ENCODE peak calls at places on chromosomes 4 and X, in seven cellular contexts. One of them, this sample, is unnamed.

GRCh38 chrX:137194164-137194563 is 160.4 kb upstream of the GPR101 start:
- DNase-seq in iPS DF 19.7: no peak
- DNase-seq in fibroblast of lung: no peak
- DNase-seq in GM12864: no peak
- DNase-seq in AG04450: no peak
- DNase-seq in T-helper 2 cell: no peak
- DNase-seq in ecto neural progenitor cell: peak
- DNase-seq in this sample: peak

GRCh38 chr4:70589785-70590184 is 2.3 kb upstream of the AMBN start:
- DNase-seq in iPS DF 19.7: no peak
- DNase-seq in fibroblast of lung: no peak
- DNase-seq in GM12864: no peak
- DNase-seq in AG04450: no peak
- DNase-seq in T-helper 2 cell: no peak
- DNase-seq in ecto neural progenitor cell: no peak
- DNase-seq in this sample: no peak

GRCh38 chrX:128616933-128617332 is 564.7 kb upstream of the ACTRT1 start:
- DNase-seq in iPS DF 19.7: no peak
- DNase-seq in fibroblast of lung: no peak
- DNase-seq in GM12864: no peak
- DNase-seq in AG04450: no peak
- DNase-seq in T-helper 2 cell: no peak
- DNase-seq in ecto neural progenitor cell: no peak
- DNase-seq in this sample: no peak

GRCh38 chr4:20126906-20127305 is 124.8 kb upstream of the SLIT2 start:
- DNase-seq in iPS DF 19.7: no peak
- DNase-seq in fibroblast of lung: peak
- DNase-seq in GM12864: no peak
- DNase-seq in AG04450: peak
- DNase-seq in T-helper 2 cell: no peak
- DNase-seq in ecto neural progenitor cell: no peak
- DNase-seq in this sample: peak

GRCh38 chrX:151419748-151420147 is 22.7 kb downstream of the VMA21 start:
- DNase-seq in iPS DF 19.7: no peak
- DNase-seq in fibroblast of lung: peak
- DNase-seq in GM12864: no peak
- DNase-seq in AG04450: no peak
- DNase-seq in T-helper 2 cell: no peak
- DNase-seq in ecto neural progenitor cell: no peak
- DNase-seq in this sample: no peak

GRCh38 chrX:371907-372306 is 14.8 kb downstream of the PPP2R3B start:
- DNase-seq in iPS DF 19.7: no peak
- DNase-seq in fibroblast of lung: no peak
- DNase-seq in GM12864: no peak
- DNase-seq in AG04450: no peak
- DNase-seq in T-helper 2 cell: no peak
- DNase-seq in ecto neural progenitor cell: peak
- DNase-seq in this sample: no peak

GRCh38 chrX:46572295-46572936 is 1.1 kb upstream of the CHST7 start:
- DNase-seq in iPS DF 19.7: no peak
- DNase-seq in fibroblast of lung: no peak
- DNase-seq in GM12864: no peak
- DNase-seq in AG04450: no peak
- DNase-seq in T-helper 2 cell: no peak
- DNase-seq in ecto neural progenitor cell: no peak
- DNase-seq in this sample: peak

GRCh38 chr4:83974111-83974789 is 438.3 kb downstream of the GPAT3 start:
- DNase-seq in iPS DF 19.7: no peak
- DNase-seq in fibroblast of lung: no peak
- DNase-seq in GM12864: no peak
- DNase-seq in AG04450: no peak
- DNase-seq in T-helper 2 cell: no peak
- DNase-seq in ecto neural progenitor cell: no peak
- DNase-seq in this sample: peak

GRCh38 chr4:47075241-47075640 is 43.9 kb downstream of the GABRB1 start:
- DNase-seq in iPS DF 19.7: no peak
- DNase-seq in fibroblast of lung: peak
- DNase-seq in GM12864: no peak
- DNase-seq in AG04450: no peak
- DNase-seq in T-helper 2 cell: no peak
- DNase-seq in ecto neural progenitor cell: no peak
- DNase-seq in this sample: peak

GRCh38 chrX:41333744-41333993 is 293 bp upstream of the DDX3X start:
- DNase-seq in iPS DF 19.7: no peak
- DNase-seq in fibroblast of lung: peak
- DNase-seq in GM12864: peak
- DNase-seq in AG04450: peak
- DNase-seq in T-helper 2 cell: no peak
- DNase-seq in ecto neural progenitor cell: no peak
- DNase-seq in this sample: peak

GRCh38 chr4:168856312-168856711 is 153.7 kb downstream of the CBR4 start:
- DNase-seq in iPS DF 19.7: no peak
- DNase-seq in fibroblast of lung: peak
- DNase-seq in GM12864: no peak
- DNase-seq in AG04450: peak
- DNase-seq in T-helper 2 cell: no peak
- DNase-seq in ecto neural progenitor cell: no peak
- DNase-seq in this sample: peak

GRCh38 chr4:121484633-121485032 is 103.8 kb upstream of the QRFPR start:
- DNase-seq in iPS DF 19.7: peak
- DNase-seq in fibroblast of lung: peak
- DNase-seq in GM12864: no peak
- DNase-seq in AG04450: peak
- DNase-seq in T-helper 2 cell: no peak
- DNase-seq in ecto neural progenitor cell: no peak
- DNase-seq in this sample: peak

GRCh38 chrX:25558137-25558536 is 542.4 kb upstream of the ARX start:
- DNase-seq in iPS DF 19.7: no peak
- DNase-seq in fibroblast of lung: no peak
- DNase-seq in GM12864: no peak
- DNase-seq in AG04450: no peak
- DNase-seq in T-helper 2 cell: no peak
- DNase-seq in ecto neural progenitor cell: no peak
- DNase-seq in this sample: no peak

GRCh38 chr4:30617836-30618235 is 102.3 kb upstream of the PCDH7 start:
- DNase-seq in iPS DF 19.7: no peak
- DNase-seq in fibroblast of lung: no peak
- DNase-seq in GM12864: no peak
- DNase-seq in AG04450: no peak
- DNase-seq in T-helper 2 cell: no peak
- DNase-seq in ecto neural progenitor cell: no peak
- DNase-seq in this sample: no peak

GRCh38 chrX:45840411-45840950 is 639.8 kb upstream of the DIPK2B start:
- DNase-seq in iPS DF 19.7: no peak
- DNase-seq in fibroblast of lung: peak
- DNase-seq in GM12864: no peak
- DNase-seq in AG04450: no peak
- DNase-seq in T-helper 2 cell: no peak
- DNase-seq in ecto neural progenitor cell: no peak
- DNase-seq in this sample: peak

GRCh38 chr4:54067163-54067562 is 2.8 kb upstream of the CHIC2 start:
- DNase-seq in iPS DF 19.7: no peak
- DNase-seq in fibroblast of lung: peak
- DNase-seq in GM12864: no peak
- DNase-seq in AG04450: no peak
- DNase-seq in T-helper 2 cell: no peak
- DNase-seq in ecto neural progenitor cell: no peak
- DNase-seq in this sample: peak

GRCh38 chr4:119728692-119729593 is 100.3 kb upstream of the PDE5A start:
- DNase-seq in iPS DF 19.7: no peak
- DNase-seq in fibroblast of lung: peak
- DNase-seq in GM12864: no peak
- DNase-seq in AG04450: no peak
- DNase-seq in T-helper 2 cell: no peak
- DNase-seq in ecto neural progenitor cell: no peak
- DNase-seq in this sample: peak

GRCh38 chr4:85078016-85078415 is 111.5 kb upstream of the WDFY3 start:
- DNase-seq in iPS DF 19.7: no peak
- DNase-seq in fibroblast of lung: peak
- DNase-seq in GM12864: no peak
- DNase-seq in AG04450: no peak
- DNase-seq in T-helper 2 cell: no peak
- DNase-seq in ecto neural progenitor cell: no peak
- DNase-seq in this sample: no peak

GRCh38 chr4:89661490-89661889 is 175.5 kb downstream of the SNCA start:
- DNase-seq in iPS DF 19.7: no peak
- DNase-seq in fibroblast of lung: peak
- DNase-seq in GM12864: no peak
- DNase-seq in AG04450: no peak
- DNase-seq in T-helper 2 cell: no peak
- DNase-seq in ecto neural progenitor cell: no peak
- DNase-seq in this sample: peak

GRCh38 chr4:156941940-156942548 is 29.6 kb downstream of the PDGFC start:
- DNase-seq in iPS DF 19.7: peak
- DNase-seq in fibroblast of lung: peak
- DNase-seq in GM12864: no peak
- DNase-seq in AG04450: peak
- DNase-seq in T-helper 2 cell: no peak
- DNase-seq in ecto neural progenitor cell: peak
- DNase-seq in this sample: peak

GRCh38 chr4:172892300-172892699 is 276.3 kb upstream of the GALNT7 start:
- DNase-seq in iPS DF 19.7: peak
- DNase-seq in fibroblast of lung: no peak
- DNase-seq in GM12864: no peak
- DNase-seq in AG04450: no peak
- DNase-seq in T-helper 2 cell: no peak
- DNase-seq in ecto neural progenitor cell: no peak
- DNase-seq in this sample: peak

GRCh38 chrX:29315931-29316330 is 728.7 kb downstream of the IL1RAPL1 start:
- DNase-seq in iPS DF 19.7: no peak
- DNase-seq in fibroblast of lung: no peak
- DNase-seq in GM12864: no peak
- DNase-seq in AG04450: no peak
- DNase-seq in T-helper 2 cell: no peak
- DNase-seq in ecto neural progenitor cell: no peak
- DNase-seq in this sample: no peak

GRCh38 chr4:128384091-128384520 is 96.5 kb upstream of the PGRMC2 start:
- DNase-seq in iPS DF 19.7: no peak
- DNase-seq in fibroblast of lung: peak
- DNase-seq in GM12864: no peak
- DNase-seq in AG04450: no peak
- DNase-seq in T-helper 2 cell: no peak
- DNase-seq in ecto neural progenitor cell: no peak
- DNase-seq in this sample: peak

GRCh38 chrX:18886344-18887161 is 97.4 kb downstream of the PHKA2 start:
- DNase-seq in iPS DF 19.7: no peak
- DNase-seq in fibroblast of lung: peak
- DNase-seq in GM12864: peak
- DNase-seq in AG04450: no peak
- DNase-seq in T-helper 2 cell: no peak
- DNase-seq in ecto neural progenitor cell: no peak
- DNase-seq in this sample: peak

GRCh38 chr4:52641853-52642563 is 17.1 kb downstream of the USP46 start:
- DNase-seq in iPS DF 19.7: no peak
- DNase-seq in fibroblast of lung: peak
- DNase-seq in GM12864: peak
- DNase-seq in AG04450: no peak
- DNase-seq in T-helper 2 cell: no peak
- DNase-seq in ecto neural progenitor cell: no peak
- DNase-seq in this sample: peak

GRCh38 chr4:127708985-127709384 is 21.2 kb upstream of the SLC25A31 start:
- DNase-seq in iPS DF 19.7: no peak
- DNase-seq in fibroblast of lung: peak
- DNase-seq in GM12864: no peak
- DNase-seq in AG04450: peak
- DNase-seq in T-helper 2 cell: no peak
- DNase-seq in ecto neural progenitor cell: no peak
- DNase-seq in this sample: peak

GRCh38 chr4:158161561-158162354 is 11.1 kb downstream of the GASK1B start:
- DNase-seq in iPS DF 19.7: no peak
- DNase-seq in fibroblast of lung: peak
- DNase-seq in GM12864: no peak
- DNase-seq in AG04450: no peak
- DNase-seq in T-helper 2 cell: no peak
- DNase-seq in ecto neural progenitor cell: no peak
- DNase-seq in this sample: peak

GRCh38 chr4:81675785-81676427 is 204.2 kb upstream of the RASGEF1B start:
- DNase-seq in iPS DF 19.7: no peak
- DNase-seq in fibroblast of lung: no peak
- DNase-seq in GM12864: no peak
- DNase-seq in AG04450: no peak
- DNase-seq in T-helper 2 cell: no peak
- DNase-seq in ecto neural progenitor cell: no peak
- DNase-seq in this sample: no peak

GRCh38 chrX:47179221-47179927 is 14.3 kb upstream of the UBA1 start:
- DNase-seq in iPS DF 19.7: no peak
- DNase-seq in fibroblast of lung: peak
- DNase-seq in GM12864: no peak
- DNase-seq in AG04450: no peak
- DNase-seq in T-helper 2 cell: no peak
- DNase-seq in ecto neural progenitor cell: no peak
- DNase-seq in this sample: peak

GRCh38 chrX:148530464-148531077 is 30.2 kb downstream of the AFF2 start:
- DNase-seq in iPS DF 19.7: no peak
- DNase-seq in fibroblast of lung: peak
- DNase-seq in GM12864: no peak
- DNase-seq in AG04450: no peak
- DNase-seq in T-helper 2 cell: no peak
- DNase-seq in ecto neural progenitor cell: no peak
- DNase-seq in this sample: peak

GRCh38 chr4:85210353-85210752 is 243.9 kb upstream of the WDFY3 start:
- DNase-seq in iPS DF 19.7: no peak
- DNase-seq in fibroblast of lung: no peak
- DNase-seq in GM12864: no peak
- DNase-seq in AG04450: no peak
- DNase-seq in T-helper 2 cell: no peak
- DNase-seq in ecto neural progenitor cell: no peak
- DNase-seq in this sample: peak

GRCh38 chrX:103773445-103773844 is 3.2 kb upstream of the PLP1 start:
- DNase-seq in iPS DF 19.7: no peak
- DNase-seq in fibroblast of lung: no peak
- DNase-seq in GM12864: no peak
- DNase-seq in AG04450: no peak
- DNase-seq in T-helper 2 cell: no peak
- DNase-seq in ecto neural progenitor cell: no peak
- DNase-seq in this sample: no peak

GRCh38 chr4:137543198-137543597 is 10.9 kb upstream of the PCDH18 start:
- DNase-seq in iPS DF 19.7: peak
- DNase-seq in fibroblast of lung: no peak
- DNase-seq in GM12864: no peak
- DNase-seq in AG04450: no peak
- DNase-seq in T-helper 2 cell: no peak
- DNase-seq in ecto neural progenitor cell: no peak
- DNase-seq in this sample: no peak

GRCh38 chrX:71657267-71657666 is 10.1 kb upstream of the LOC101059915 start:
- DNase-seq in iPS DF 19.7: no peak
- DNase-seq in fibroblast of lung: no peak
- DNase-seq in GM12864: no peak
- DNase-seq in AG04450: no peak
- DNase-seq in T-helper 2 cell: no peak
- DNase-seq in ecto neural progenitor cell: no peak
- DNase-seq in this sample: no peak

GRCh38 chr4:102503831-102504786 is 3.0 kb downstream of the NFKB1 start:
- DNase-seq in iPS DF 19.7: no peak
- DNase-seq in fibroblast of lung: no peak
- DNase-seq in GM12864: no peak
- DNase-seq in AG04450: no peak
- DNase-seq in T-helper 2 cell: no peak
- DNase-seq in ecto neural progenitor cell: no peak
- DNase-seq in this sample: no peak

GRCh38 chrX:133746593-133746992 is 238.8 kb downstream of the GPC3 start:
- DNase-seq in iPS DF 19.7: no peak
- DNase-seq in fibroblast of lung: no peak
- DNase-seq in GM12864: no peak
- DNase-seq in AG04450: no peak
- DNase-seq in T-helper 2 cell: no peak
- DNase-seq in ecto neural progenitor cell: no peak
- DNase-seq in this sample: no peak

GRCh38 chrX:31483336-31483735 is 411.5 kb upstream of the FTHL17 start:
- DNase-seq in iPS DF 19.7: no peak
- DNase-seq in fibroblast of lung: peak
- DNase-seq in GM12864: no peak
- DNase-seq in AG04450: no peak
- DNase-seq in T-helper 2 cell: no peak
- DNase-seq in ecto neural progenitor cell: no peak
- DNase-seq in this sample: peak

GRCh38 chr4:85861064-85861767 is 386.3 kb downstream of the ARHGAP24 start:
- DNase-seq in iPS DF 19.7: no peak
- DNase-seq in fibroblast of lung: no peak
- DNase-seq in GM12864: no peak
- DNase-seq in AG04450: no peak
- DNase-seq in T-helper 2 cell: no peak
- DNase-seq in ecto neural progenitor cell: no peak
- DNase-seq in this sample: no peak

This sample was measured in ELR.